ENCODE peak calls at places on chromosomes 13 and 19, in four cellular contexts. R, I, X and T are unnamed samples.

GRCh38 chr13:67299072-67299635 is 69.0 kb upstream of the PCDH9 start:
- DNase-seq in X (peak; percentile 14), I (no peak), R (no peak), T (peak; percentile 93)

GRCh38 chr19:46193678-46194077 is 35.9 kb upstream of the IGFL1 start:
- DNase-seq in I (no peak), X (no peak), R (no peak), T (no peak)

GRCh38 chr13:48275507-48275906 is 28.0 kb upstream of the RB1 start:
- DNase-seq in X (no peak), R (no peak), I (no peak), T (peak; percentile 8)

GRCh38 chr13:98508280-98509074 is 68.4 kb downstream of the STK24 start:
- DNase-seq in R (no peak), X (peak; percentile 80), I (peak; percentile 78), T (peak; percentile 81)

GRCh38 chr13:28286263-28286662 is 147.9 kb downstream of the PAN3 start:
- DNase-seq in X (no peak), R (no peak), I (no peak), T (no peak)

GRCh38 chr19:7857727-7858701 is 16.2 kb downstream of the PRR36 start:
- DNase-seq in I (no peak), R (no peak), X (no peak), T (no peak)

GRCh38 chr13:114134111-114134943 is 1.9 kb upstream of the RASA3 start:
- DNase-seq in X (no peak), I (no peak), R (no peak), T (no peak)

GRCh38 chr19:43425567-43426392 is 11.1 kb downstream of the TEX101 start:
- DNase-seq in X (peak; percentile 16), I (peak; percentile 18), R (peak; percentile 66), T (peak; percentile 43)

GRCh38 chr13:20721454-20722357 is 18.2 kb downstream of the IL17D start:
- DNase-seq in I (no peak), X (peak; percentile 73), R (peak; percentile 62), T (peak; percentile 77)

GRCh38 chr13:113366031-113366588 is 2.2 kb upstream of the GRTP1 start:
- DNase-seq in X (no peak), R (no peak), I (no peak), T (no peak)

GRCh38 chr19:3880471-3881271 is at the start of gene ATCAY:
- DNase-seq in R (no peak), X (no peak), I (no peak), T (no peak)

GRCh38 chr13:66345988-66346387 is 884.1 kb downstream of the PCDH9 start:
- DNase-seq in I (no peak), X (no peak), R (no peak), T (no peak)

DNA sequence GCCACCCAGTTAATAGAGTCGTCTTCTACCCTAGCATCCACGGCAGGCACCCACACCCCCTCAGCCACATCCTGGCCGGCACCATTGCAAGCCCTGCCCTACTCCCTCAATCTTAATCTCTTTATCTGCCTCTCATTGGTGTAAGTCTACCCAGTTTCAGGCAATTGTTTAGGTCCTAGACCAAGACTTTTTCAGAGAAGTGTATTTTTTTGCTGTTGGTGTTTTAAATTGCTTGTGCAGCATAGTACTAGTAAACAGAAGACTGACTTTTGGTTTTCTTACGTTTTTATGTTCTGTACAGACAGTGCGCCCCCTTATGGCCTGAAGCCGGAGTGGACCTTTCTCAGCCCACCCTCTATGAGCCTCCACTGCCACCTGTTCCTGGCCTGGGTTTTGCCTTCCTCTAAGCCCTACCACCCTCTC is 2.3 kb upstream of the LCP1 start:
- DNase-seq in R (peak; percentile 27), X (peak; percentile 23), I (peak; percentile 28), T (no peak)
- TF ChIP-seq CTCF in R (peak; percentile 11), X (peak; percentile 61), I (peak; percentile 81), T (peak; percentile 26)

DNA sequence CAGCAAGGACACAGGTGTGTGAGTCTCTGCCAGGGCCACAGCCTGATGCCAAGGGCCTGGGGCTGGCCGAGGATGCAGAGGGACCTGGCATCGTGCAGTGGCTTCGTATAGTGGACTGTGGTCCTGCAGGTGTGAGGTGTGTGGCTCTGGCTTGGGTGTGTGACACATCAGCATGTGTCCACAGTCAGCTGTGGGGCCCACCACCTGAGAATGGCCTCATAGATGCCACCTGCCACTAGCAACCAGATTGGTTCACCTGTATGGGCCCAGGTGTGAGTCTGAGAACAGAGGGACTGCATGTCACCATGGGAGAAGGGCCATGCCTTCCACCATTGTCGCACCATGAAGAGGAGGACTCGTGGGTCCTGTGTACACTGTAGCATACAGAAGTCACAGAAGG is 2.4 kb downstream of the PPP1R14A start:
- DNase-seq in R (no peak), X (no peak), I (no peak), T (no peak)
- H3K4me3 ChIP-seq in R (no peak overlapping the region), X (no peak overlapping the region), I (no peak overlapping the region), T (no peak overlapping the region)

GRCh38 chr13:109783815-109784589 is 2.4 kb downstream of the IRS2 start:
- DNase-seq in I (no peak), R (no peak), X (peak; percentile 37), T (no peak)

GRCh38 chr13:109784590-109785140 is 1.7 kb downstream of the IRS2 start:
- DNase-seq in X (peak; percentile 81), I (no peak), R (peak; percentile 73), T (peak; percentile 57)

GRCh38 chr13:109782823-109783411 is 3.5 kb downstream of the IRS2 start:
- DNase-seq in R (no peak), I (no peak), X (no peak), T (no peak)

GRCh38 chr13:109782066-109782822 is 4.1 kb downstream of the IRS2 start:
- DNase-seq in I (no peak), R (no peak), X (no peak), T (no peak)

GRCh38 chr13:109783447-109783814 is 3.0 kb downstream of the IRS2 start:
- DNase-seq in R (no peak), X (no peak), I (no peak), T (no peak)
- TF ChIP-seq CTCF in R (no peak), X (no peak), I (no peak), T (no peak)

GRCh38 chr19:38932425-38933179 is 1.9 kb downstream of the MRPS12 start:
- DNase-seq in X (peak; percentile 43), I (peak; percentile 26), R (peak; percentile 19), T (peak; percentile 44)
- H3K4me3 ChIP-seq in X (no peak overlapping the region), I (no peak overlapping the region), R (no peak overlapping the region), T (no peak overlapping the region)

DNA sequence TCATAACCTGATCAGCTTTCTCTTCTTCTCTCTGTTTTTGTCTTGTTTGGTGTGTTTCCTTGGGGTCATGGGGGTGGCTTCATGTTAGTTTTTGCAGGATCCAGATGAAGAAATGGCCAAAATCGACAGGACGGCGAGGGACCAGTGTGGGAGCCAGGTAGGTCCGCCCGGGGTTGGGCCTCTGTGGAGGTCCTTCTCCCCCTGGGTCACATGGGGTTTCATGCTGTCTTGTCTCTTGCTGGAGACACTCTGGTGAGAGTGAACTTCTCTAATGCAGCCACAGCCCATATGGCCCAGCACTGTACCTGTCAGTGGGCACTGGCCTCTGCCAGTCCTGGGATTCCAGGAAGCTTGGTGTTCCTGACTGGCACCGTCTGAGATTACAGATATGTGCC is 1.1 kb downstream of the CCNE1 start:
- DNase-seq in I (no peak), R (no peak), X (no peak), T (no peak)
- TF ChIP-seq CTCF in I (no peak), R (no peak), X (no peak), T (no peak)

DNA sequence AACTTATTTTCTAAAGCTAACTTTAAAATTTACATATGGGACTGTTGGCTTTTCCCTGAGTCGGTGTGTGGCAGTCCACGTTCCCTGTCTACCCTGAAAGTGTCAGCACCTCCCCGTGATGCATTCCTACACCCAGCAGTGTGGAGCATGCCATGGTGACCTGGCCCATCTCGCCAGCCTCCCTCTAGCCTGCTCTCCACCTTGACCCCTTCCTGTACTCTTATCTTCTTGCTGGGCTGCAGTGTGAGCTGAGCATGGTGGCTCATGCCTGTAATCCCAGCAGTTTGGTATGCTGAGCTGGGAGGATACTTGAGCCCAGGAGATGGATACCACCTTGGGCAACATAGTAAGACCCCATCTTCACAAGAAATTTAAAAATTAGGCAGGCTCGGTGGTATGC is 25.4 kb downstream of the MICOS13 start:
- DNase-seq in R (no peak), X (no peak), I (no peak), T (no peak)
- H3K4me3 ChIP-seq in R (no peak overlapping the region), X (no peak overlapping the region), I (no peak overlapping the region), T (no peak overlapping the region)